ENCODE peak calls at places on chromosomes 16 and 17, in four cellular contexts. W is H9, H is neuronal stem cell, I is IMR-90. T is an unnamed sample.

GRCh38 chr17:56284501-56284900 is 131.2 kb downstream of the ANKFN1 start:
- DNase-seq in W (no peak), H (no peak), I (no peak), T (no peak)

GRCh38 chr16:2066139-2066538 is 18.4 kb downstream of the TSC2 start:
- DNase-seq in I (no peak), W (no peak), H (no peak), T (no peak)

GRCh38 chr17:27518750-27519521 is 62.7 kb downstream of the KSR1 start:
- DNase-seq in W (no peak), I (no peak), H (no peak), T (no peak)

GRCh38 chr16:86883583-86884188 is 305.3 kb downstream of the FOXL1 start:
- DNase-seq in I (no peak), H (no peak), W (no peak), T (no peak)

GRCh38 chr16:4257646-4258556 is 14.9 kb downstream of the TFAP4 start:
- DNase-seq in I (no peak), H (no peak), W (no peak), T (no peak)

GRCh38 chr17:1447061-1447460 is 9.0 kb downstream of the CRK start:
- DNase-seq in I (no peak), W (no peak), H (no peak), T (peak; percentile 41)

GRCh38 chr17:6244796-6245195 is 174.6 kb downstream of the WSCD1 start:
- DNase-seq in H (no peak), W (peak; percentile 30), I (no peak), T (no peak)

GRCh38 chr17:75509528-75510258 is 5.6 kb downstream of the CASKIN2 start:
- DNase-seq in I (no peak), H (no peak), W (no peak), T (no peak)

GRCh38 chr16:15907863-15908478 is 19.6 kb upstream of the CEP20 start:
- DNase-seq in H (peak; percentile 26), W (peak; percentile 95), I (peak; percentile 11), T (peak; percentile 34)

GRCh38 chr17:49756323-49756722 is 7.6 kb downstream of the FAM117A start:
- DNase-seq in I (no peak), W (no peak), H (no peak), T (no peak)

GRCh38 chr17:49760909-49761558 is 2.9 kb downstream of the FAM117A start:
- DNase-seq in W (no peak), H (no peak), I (no peak), T (no peak)

GRCh38 chr17:49756805-49757496 is 7.0 kb downstream of the FAM117A start:
- DNase-seq in I (no peak), W (no peak), H (no peak), T (no peak)

GRCh38 chr17:49760296-49760695 is 3.6 kb downstream of the FAM117A start:
- DNase-seq in W (no peak), I (no peak), H (no peak), T (no peak)

GRCh38 chr17:49759203-49759602 is 4.7 kb downstream of the FAM117A start:
- DNase-seq in H (no peak), W (no peak), I (no peak), T (no peak)
- H3K4me2 ChIP-seq in H (no peak overlapping the region), W (no peak overlapping the region), I (no peak overlapping the region), T (no peak overlapping the region)

DNA sequence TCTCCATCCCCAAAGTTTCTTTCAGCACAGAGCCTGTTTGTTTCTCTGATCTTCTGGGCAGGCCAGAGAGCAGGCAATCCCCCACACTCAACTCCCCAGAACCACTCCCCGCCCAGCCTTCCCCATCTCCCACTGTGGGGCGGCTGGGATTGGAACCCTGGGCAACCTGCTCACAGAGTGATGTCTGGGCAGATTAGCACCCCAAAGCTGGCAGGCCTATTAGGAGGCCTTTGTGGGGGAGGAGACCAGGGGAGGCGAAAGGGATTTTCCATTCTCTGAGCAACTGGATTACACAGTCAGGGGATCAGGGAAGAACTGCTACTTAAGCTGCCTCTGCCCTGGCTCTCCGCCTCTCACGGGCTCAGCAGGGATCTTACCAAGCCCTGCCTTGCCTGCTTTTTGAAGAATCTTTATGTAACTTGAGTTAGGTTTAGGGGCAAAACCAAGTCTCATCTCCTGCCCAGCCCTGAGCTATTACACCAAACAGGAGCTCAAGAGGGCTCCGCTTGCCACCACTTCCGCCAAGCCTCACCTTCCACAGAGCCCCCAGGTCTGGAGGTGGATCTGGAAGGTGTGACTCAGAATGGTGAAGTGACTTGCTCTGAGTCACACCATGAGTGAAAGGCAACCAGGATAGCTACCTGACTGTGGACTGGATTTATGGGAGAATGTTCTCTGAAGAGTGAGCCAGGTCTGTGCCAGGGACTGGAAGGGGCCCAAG is 16.0 kb upstream of the LHX1 start:
- DNase-seq in H (no peak), I (peak; percentile 61), W (peak; percentile 63), T (peak; percentile 60)
- H2BK15ac ChIP-seq in H (peak overlapping the region; percentile 10), I (no peak overlapping the region), W (no peak overlapping the region), T (no peak overlapping the region)

GRCh38 chr16:46886764-46887523 is 2.8 kb downstream of the GPT2 start:
- DNase-seq in W (no peak), H (no peak), I (no peak), T (no peak)

GRCh38 chr16:46887524-46887854 is 3.3 kb downstream of the GPT2 start:
- DNase-seq in H (no peak), I (no peak), W (no peak), T (no peak)

GRCh38 chr16:46884513-46885293 is 541 bp downstream of the GPT2 start:
- DNase-seq in I (peak; percentile 20), H (peak; percentile 37), W (no peak), T (peak; percentile 33)

GRCh38 chr16:46883690-46884512 is at the start of gene GPT2:
- DNase-seq in H (peak; percentile 93), I (peak; percentile 95), W (peak; percentile 99), T (peak; percentile 93)

GRCh38 chr16:46885960-46886763 is 2.0 kb downstream of the GPT2 start:
- DNase-seq in H (peak; percentile 29), W (no peak), I (peak; percentile 81), T (peak; percentile 57)
- H3K4me2 ChIP-seq in H (peak overlapping the region; percentile 94), W (peak overlapping the region; percentile 95), I (peak overlapping the region; percentile 98), T (peak overlapping the region; percentile 87)

GRCh38 chr16:59114790-59115189 is 380.7 kb upstream of the GOT2 start:
- DNase-seq in H (no peak), W (no peak), I (no peak), T (no peak)
- H2BK15ac ChIP-seq in H (no peak overlapping the region), W (no peak overlapping the region), I (no peak overlapping the region), T (no peak overlapping the region)

GRCh38 chr17:59827721-59828477 is 64.8 kb downstream of the TUBD1 start:
- DNase-seq in I (no peak), W (no peak), H (no peak), T (peak; percentile 33)
- H3K4me2 ChIP-seq in I (peak overlapping the region; percentile 9), W (no peak overlapping the region), H (no peak overlapping the region), T (no peak overlapping the region)

DNA sequence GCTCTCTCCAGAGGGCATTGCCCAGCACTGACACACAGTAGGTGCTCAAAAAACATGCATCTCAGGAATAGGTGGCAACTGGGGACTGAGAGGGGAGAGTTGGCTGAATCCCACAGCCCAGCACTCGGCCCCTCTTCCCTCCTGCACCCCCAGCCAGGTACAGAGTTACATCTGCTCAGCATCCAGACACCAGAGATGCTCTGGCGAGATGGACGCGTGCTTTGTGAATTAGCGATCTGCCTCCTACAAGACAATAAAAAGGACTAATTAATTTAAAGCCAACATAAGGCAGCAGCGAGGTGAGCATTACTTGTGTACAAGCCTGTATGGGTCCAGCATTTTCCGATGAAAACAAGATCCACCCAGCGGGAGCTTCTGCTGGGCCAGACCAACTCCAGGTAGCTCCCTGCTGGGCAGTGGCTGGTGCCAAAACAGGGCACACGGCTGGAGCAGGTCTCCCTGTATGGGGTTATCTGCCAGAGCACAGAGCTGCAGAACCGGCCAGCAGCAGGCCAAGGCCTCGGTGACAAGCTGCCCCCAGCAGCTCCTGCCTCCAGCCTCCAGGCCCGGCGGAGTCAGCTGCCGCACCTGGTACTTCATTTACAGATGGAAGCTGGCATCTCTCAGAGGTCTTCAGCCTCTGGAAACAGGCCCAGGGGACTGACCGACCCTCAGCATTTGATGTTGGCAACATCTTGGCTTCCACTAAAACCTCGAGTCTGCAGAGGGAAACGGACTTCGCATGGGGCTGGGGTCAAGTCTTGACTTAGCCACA is 219.7 kb upstream of the SDK2 start:
- DNase-seq in W (no peak), H (no peak), I (no peak), T (no peak)
- H2BK15ac ChIP-seq in W (no peak overlapping the region), H (no peak overlapping the region), I (no peak overlapping the region), T (no peak overlapping the region)

GRCh38 chr17:53996131-53996530 is 173.4 kb downstream of the KIF2B start:
- DNase-seq in I (no peak), H (no peak), W (no peak), T (no peak)
- H3K4me2 ChIP-seq in I (no peak overlapping the region), H (no peak overlapping the region), W (no peak overlapping the region), T (no peak overlapping the region)

DNA sequence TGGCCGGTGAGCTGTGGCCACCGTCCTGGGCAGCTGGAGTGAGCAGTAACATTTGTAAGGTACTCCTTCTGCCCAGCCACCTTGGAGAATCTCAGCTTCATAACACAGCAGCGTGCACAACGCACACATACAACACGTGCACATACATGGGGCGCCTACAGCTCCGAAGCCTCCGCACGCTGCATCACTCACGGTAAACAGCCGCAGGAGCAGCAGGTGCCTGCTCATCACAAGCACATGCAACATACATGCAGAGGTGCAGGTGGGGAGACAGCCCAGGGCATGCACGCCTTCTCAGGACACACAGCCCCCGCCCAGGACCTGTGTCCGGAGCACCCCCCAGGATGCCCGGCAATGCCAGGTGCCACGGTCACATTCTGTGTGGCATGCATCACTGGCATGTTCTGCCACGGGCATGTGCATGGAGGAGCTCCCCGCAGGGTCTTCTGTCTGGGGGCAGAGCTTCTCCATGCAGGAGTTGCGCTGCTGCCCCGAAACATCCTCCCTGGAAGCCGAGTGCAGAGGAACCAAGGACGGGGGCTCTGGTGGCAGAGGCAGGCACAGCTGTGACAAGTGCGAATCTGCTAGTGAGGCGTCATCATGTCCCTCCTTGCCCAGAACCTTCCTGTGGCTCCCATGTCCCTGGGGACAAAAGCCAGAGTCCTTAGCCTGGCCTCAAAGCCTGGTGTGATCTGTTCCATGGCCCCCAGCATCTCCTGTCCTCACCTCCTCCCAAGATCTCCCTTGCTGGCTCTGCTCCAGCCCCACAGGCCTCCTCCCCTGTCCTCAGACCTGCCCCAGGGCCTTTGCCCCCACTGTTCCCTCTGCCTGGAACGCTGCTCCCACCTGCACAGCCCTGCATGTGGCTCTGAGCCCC is 184.0 kb upstream of the GSE1 start:
- DNase-seq in W (no peak), I (no peak), H (no peak), T (no peak)
- H2BK15ac ChIP-seq in W (no peak overlapping the region), I (no peak overlapping the region), H (no peak overlapping the region), T (no peak overlapping the region)

GRCh38 chr17:38872671-38873385 is 3.0 kb downstream of the LASP1 start:
- DNase-seq in H (no peak), W (no peak), I (no peak), T (no peak)
- H3K4me2 ChIP-seq in H (no peak overlapping the region), W (no peak overlapping the region), I (peak overlapping the region; percentile 92), T (peak overlapping the region; percentile 36)

DNA sequence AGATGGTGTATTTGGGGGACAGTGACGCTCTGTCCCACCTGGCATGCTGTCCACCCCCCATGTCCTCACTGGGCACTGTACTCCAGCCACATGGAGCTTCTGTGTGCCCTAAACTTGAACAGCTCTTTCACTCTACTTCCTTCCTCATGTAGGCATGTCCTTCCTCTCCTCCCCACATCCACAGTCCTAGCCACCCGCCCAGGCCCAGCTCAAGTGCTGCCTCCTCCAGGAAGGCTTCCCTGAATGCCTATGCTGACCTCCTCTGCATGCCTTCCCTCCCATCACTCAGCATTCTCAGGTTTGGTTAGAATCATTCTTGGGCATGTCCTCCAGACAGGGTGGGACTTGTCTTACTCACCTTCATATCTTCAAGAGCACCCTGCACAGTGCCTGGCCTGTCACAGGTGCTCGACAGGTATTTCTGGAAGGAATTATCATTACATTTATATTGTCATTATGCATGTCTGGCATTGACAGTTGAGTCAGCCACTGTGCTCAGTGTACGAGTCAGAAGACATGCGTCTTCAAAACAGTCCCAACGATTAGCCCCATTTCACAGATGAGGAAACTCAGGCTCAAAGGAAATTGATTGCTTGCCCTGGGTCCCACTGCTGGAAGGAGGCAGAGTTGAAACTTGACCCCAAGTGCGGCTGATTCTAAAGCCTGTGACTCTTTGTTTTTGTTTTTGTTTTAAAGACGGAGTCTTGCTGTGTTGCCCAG is 42.1 kb upstream of the TOB1 start:
- DNase-seq in W (no peak), I (no peak), H (no peak), T (no peak)
- H2BK15ac ChIP-seq in W (no peak overlapping the region), I (no peak overlapping the region), H (peak overlapping the region; percentile 25), T (no peak overlapping the region)

T was measured in mesenchymal stem cell.